ENCODE peak calls at places on chromosomes 1 and 21, in nine cellular contexts. F, U, S, Q, J, R, Y, D and L are unnamed samples.

GRCh38 chr1:27327964-27328363 is 6.0 kb downstream of the TMEM222 start:
- DNase-seq in F (no peak), U (no peak), S (no peak), Q (no peak), J (no peak), R (no peak), Y (no peak), D (no peak), L (no peak)

GRCh38 chr1:65264197-65264929 is 45.0 kb upstream of the DNAJC6 start:
- DNase-seq in F (no peak), U (no peak), S (no peak), Q (peak), J (peak), R (no peak), Y (peak), D (no peak), L (peak)

GRCh38 chr1:33327587-33328325 is 6.9 kb upstream of the A3GALT2 start:
- DNase-seq in F (no peak), U (no peak), S (no peak), Q (peak), J (peak), R (no peak), Y (no peak), D (no peak), L (no peak)

GRCh38 chr1:100796046-100796445 is 76.5 kb downstream of the VCAM1 start:
- DNase-seq in F (no peak), U (no peak), S (no peak), Q (no peak), J (no peak), R (no peak), Y (no peak), D (no peak), L (no peak)

GRCh38 chr1:70044832-70045231 is 160.5 kb downstream of the LRRC40 start:
- DNase-seq in F (no peak), U (no peak), S (no peak), Q (peak), J (no peak), R (no peak), Y (no peak), D (no peak), L (no peak)

GRCh38 chr21:16633851-16634521 is 878.9 kb upstream of the CXADR start:
- DNase-seq in F (no peak), U (no peak), S (no peak), Q (no peak), J (no peak), R (no peak), Y (no peak), D (no peak), L (no peak)

GRCh38 chr1:232596666-232597303 is 33.1 kb downstream of the SIPA1L2 start:
- DNase-seq in F (no peak), U (no peak), S (no peak), Q (no peak), J (no peak), R (no peak), Y (no peak), D (no peak), L (no peak)

GRCh38 chr21:39885119-39885848 is 18.0 kb downstream of the PCP4 start:
- DNase-seq in F (no peak), U (no peak), S (no peak), Q (no peak), J (no peak), R (no peak), Y (peak), D (no peak), L (peak)

GRCh38 chr1:46274224-46275029 is 26.9 kb downstream of the RAD54L start:
- DNase-seq in F (no peak), U (no peak), S (no peak), Q (no peak), J (no peak), R (no peak), Y (no peak), D (no peak), L (no peak)

GRCh38 chr1:159211331-159212136 is 6.9 kb downstream of the ACKR1 start:
- DNase-seq in F (peak), U (peak), S (no peak), Q (peak), J (peak), R (peak), Y (peak), D (no peak), L (peak)

GRCh38 chr21:31011412-31011811 is 26.9 kb downstream of the KRTAP19-8 start:
- DNase-seq in F (no peak), U (no peak), S (no peak), Q (no peak), J (no peak), R (no peak), Y (no peak), D (no peak), L (no peak)

GRCh38 chr1:67573481-67573880 is 111.5 kb upstream of the GADD45A start:
- DNase-seq in F (no peak), U (no peak), S (no peak), Q (no peak), J (no peak), R (no peak), Y (no peak), D (no peak), L (no peak)

GRCh38 chr1:26353210-26353859 is 595 bp downstream of the CRYBG2 start:
- DNase-seq in F (no peak), U (no peak), S (no peak), Q (no peak), J (peak), R (no peak), Y (no peak), D (no peak), L (no peak)

GRCh38 chr1:45545019-45545493 is 5.6 kb upstream of the AKR1A1 start:
- DNase-seq in F (no peak), U (no peak), S (no peak), Q (no peak), J (no peak), R (no peak), Y (no peak), D (no peak), L (no peak)

GRCh38 chr1:189682591-189682990 is 795.1 kb downstream of the BRINP3 start:
- DNase-seq in F (no peak), U (no peak), S (no peak), Q (no peak), J (peak), R (no peak), Y (no peak), D (no peak), L (no peak)

GRCh38 chr1:207823880-207824566 is 72.2 kb downstream of the CD46 start:
- DNase-seq in F (peak), U (peak), S (no peak), Q (peak), J (peak), R (peak), Y (peak), D (no peak), L (peak)

GRCh38 chr1:28602536-28603439 is 10.7 kb downstream of the RAB42 start:
- DNase-seq in F (peak), U (peak), S (no peak), Q (peak), J (peak), R (no peak), Y (peak), D (no peak), L (peak)

GRCh38 chr1:239242404-239242803 is 144.0 kb upstream of the CHRM3 start:
- DNase-seq in F (no peak), U (no peak), S (no peak), Q (no peak), J (no peak), R (no peak), Y (no peak), D (no peak), L (no peak)

GRCh38 chr1:111653695-111654094 is 34.1 kb downstream of the RAP1A start:
- DNase-seq in F (no peak), U (no peak), S (no peak), Q (no peak), J (no peak), R (no peak), Y (no peak), D (no peak), L (no peak)

GRCh38 chr1:183039985-183040447 is 16.8 kb downstream of the LAMC1 start:
- DNase-seq in F (no peak), U (no peak), S (no peak), Q (peak), J (peak), R (no peak), Y (no peak), D (no peak), L (no peak)

GRCh38 chr1:155070721-155071556 is 7.4 kb downstream of the EFNA4 start:
- DNase-seq in F (peak), U (peak), S (no peak), Q (no peak), J (no peak), R (peak), Y (peak), D (peak), L (peak)

GRCh38 chr1:199273837-199274379 is 635.1 kb downstream of the PTPRC start:
- DNase-seq in F (no peak), U (no peak), S (no peak), Q (peak), J (peak), R (no peak), Y (no peak), D (no peak), L (no peak)

GRCh38 chr1:41500378-41500777 is 15.9 kb upstream of the EDN2 start:
- DNase-seq in F (no peak), U (no peak), S (no peak), Q (peak), J (peak), R (no peak), Y (no peak), D (no peak), L (no peak)